ENCODE peak calls at places on chromosomes 5 and 9, in ten cellular contexts. X is heart right ventricle; Y is RWPE2; U is naive thymus-derived CD4-positive, alpha-beta T cell; I is neural progenitor cell; S is uterus; A is body of pancreas; T is CD8-positive, alpha-beta memory T cell; L is PC-3; N is aorta. F is an unnamed sample. For H3K4me1 and H3K27me3, the result is how much of the 10 kb centered on the place peaks cover.

GRCh38 chr5:163705983-163706771 is 200.8 kb downstream of the MAT2B start:
- DNase-seq in X (no peak), Y (no peak), U (no peak), I (no peak), S (no peak), A (no peak), T (no peak), L (no peak), N (no peak), F (peak)

GRCh38 chr5:42157215-42157614 is 232.1 kb downstream of the FBXO4 start:
- DNase-seq in X (no peak), Y (no peak), U (no peak), I (no peak), S (no peak), A (no peak), T (no peak), L (peak), N (no peak), F (no peak)

GRCh38 chr5:75568202-75568601 is 43.1 kb upstream of the ANKDD1B start:
- DNase-seq in X (no peak), Y (no peak), U (no peak), I (no peak), S (no peak), A (no peak), T (no peak), L (no peak), N (no peak), F (no peak)

GRCh38 chr9:8727191-8727590 is 927.6 kb upstream of the DMAC1 start:
- DNase-seq in X (no peak), Y (no peak), U (no peak), I (peak), S (no peak), A (no peak), T (no peak), L (no peak), N (no peak), F (no peak)

GRCh38 chr5:142317673-142318261 is 7.1 kb downstream of the SPRY4 start:
- DNase-seq in X (no peak), Y (no peak), U (no peak), I (no peak), S (no peak), A (no peak), T (no peak), L (no peak), N (no peak), F (no peak)

GRCh38 chr9:98248737-98249474 is 6.5 kb downstream of the TBC1D2 start:
- DNase-seq in X (peak), Y (peak), U (no peak), I (no peak), S (no peak), A (peak), T (no peak), L (peak), N (peak), F (peak)

GRCh38 chr5:148820778-148821395 is 5.5 kb upstream of the ADRB2 start:
- DNase-seq in X (no peak), Y (no peak), U (peak), I (peak), S (no peak), A (peak), T (peak), L (peak), N (no peak), F (no peak)

GRCh38 chr9:20382460-20383071 is 239.7 kb downstream of the MLLT3 start:
- DNase-seq in X (no peak), Y (no peak), U (no peak), I (no peak), S (no peak), A (no peak), T (no peak), L (peak), N (no peak), F (peak)

GRCh38 chr9:93143830-93144530 is 9.9 kb upstream of the NINJ1 start:
- DNase-seq in X (no peak), Y (no peak), U (peak), I (no peak), S (no peak), A (no peak), T (peak), L (no peak), N (peak), F (no peak)

GRCh38 chr9:136625101-136626065 is 37.3 kb upstream of the EGFL7 start:
- DNase-seq in X (peak), Y (no peak), U (no peak), I (peak), S (peak), A (peak), T (no peak), L (peak), N (peak), F (peak)

GRCh38 chr5:149288437-149288836 is 16.8 kb downstream of the AFAP1L1 start:
- DNase-seq in X (peak), Y (no peak), U (no peak), I (no peak), S (no peak), A (no peak), T (no peak), L (no peak), N (no peak), F (no peak)

GRCh38 chr9:127910613-127911205 is 6.1 kb downstream of the ST6GALNAC4 start:
- DNase-seq in X (no peak), Y (no peak), U (no peak), I (no peak), S (no peak), A (no peak), T (no peak), L (no peak), N (no peak), F (no peak)

GRCh38 chr9:137315581-137316011 is 13.5 kb upstream of the NRARP start:
- DNase-seq in X (no peak), Y (no peak), U (no peak), I (no peak), S (no peak), A (no peak), T (no peak), L (no peak), N (no peak), F (no peak)

GRCh38 chr9:97507585-97507984 is 6.1 kb downstream of the TMOD1 start:
- DNase-seq in X (no peak), Y (no peak), U (no peak), I (no peak), S (no peak), A (no peak), T (no peak), L (no peak), N (no peak), F (no peak)

GRCh38 chr9:96139592-96140251 is 162.3 kb downstream of the HSD17B3 start:
- DNase-seq in X (no peak), Y (no peak), U (no peak), I (no peak), S (peak), A (peak), T (no peak), L (peak), N (peak), F (peak)

GRCh38 chr9:15277400-15278137 is 29.4 kb downstream of the TTC39B start:
- DNase-seq in X (no peak), Y (no peak), U (peak), I (peak), S (no peak), A (no peak), T (peak), L (peak), N (no peak), F (no peak)

GRCh38 chr5:141617128-141617527 is 1.7 kb downstream of the DIAPH1 start:
- DNase-seq in X (no peak), Y (no peak), U (no peak), I (no peak), S (no peak), A (no peak), T (no peak), L (no peak), N (no peak), F (no peak)

GRCh38 chr5:82594097-82594496 is 315.9 kb upstream of the RPS23 start:
- DNase-seq in X (no peak), Y (no peak), U (no peak), I (no peak), S (no peak), A (no peak), T (no peak), L (peak), N (no peak), F (no peak)

GRCh38 chr9:111095423-111095822 is 57.2 kb upstream of the LPAR1 start:
- DNase-seq in X (no peak), Y (no peak), U (no peak), I (no peak), S (peak), A (no peak), T (no peak), L (no peak), N (no peak), F (no peak)

GRCh38 chr5:127097288-127097687 is 24.0 kb upstream of the C5orf63 start:
- DNase-seq in X (no peak), Y (no peak), U (no peak), I (no peak), S (no peak), A (no peak), T (no peak), L (no peak), N (no peak), F (no peak)

GRCh38 chr5:128546658-128547281 is 8.7 kb upstream of the FBN2 start:
- DNase-seq in X (no peak), Y (no peak), U (no peak), I (no peak), S (no peak), A (no peak), T (no peak), L (peak), N (no peak), F (peak)

GRCh38 chr5:134132372-134133212 is 18.1 kb downstream of the TCF7 start:
- DNase-seq in X (no peak), Y (peak), U (peak), I (no peak), S (no peak), A (no peak), T (peak), L (no peak), N (peak), F (no peak)

GRCh38 chr5:126525630-126526245 is 69.3 kb downstream of the ALDH7A1 start:
- DNase-seq in X (peak), Y (no peak), U (no peak), I (peak), S (peak), A (peak), T (no peak), L (no peak), N (peak), F (peak)

GRCh38 chr5:101720033-101720432 is 576.1 kb downstream of the SLCO4C1 start:
- DNase-seq in X (no peak), Y (no peak), U (no peak), I (no peak), S (no peak), A (no peak), T (no peak), L (no peak), N (no peak), F (peak)

GRCh38 chr9:112332977-112333638 is at the start of gene PTBP3:
- DNase-seq in X (peak), Y (peak), U (peak), I (peak), S (peak), A (peak), T (peak), L (peak), N (peak), F (peak)

GRCh38 chr9:32970554-32970953 is 30.9 kb downstream of the APTX start:
- DNase-seq in X (no peak), Y (no peak), U (no peak), I (no peak), S (no peak), A (no peak), T (no peak), L (no peak), N (no peak), F (no peak)

GRCh38 chr5:78526049-78526525 is 122.5 kb downstream of the LHFPL2 start:
- DNase-seq in X (no peak), Y (no peak), U (no peak), I (no peak), S (no peak), A (no peak), T (no peak), L (peak), N (no peak), F (peak)

GRCh38 chr9:87894998-87895625 is 12.4 kb downstream of the SPATA31E1 start:
- DNase-seq in X (no peak), Y (no peak), U (no peak), I (no peak), S (no peak), A (no peak), T (no peak), L (peak), N (no peak), F (no peak)

GRCh38 chr5:1473746-1474145 is 28.5 kb upstream of the SLC6A3 start:
- DNase-seq in X (no peak), Y (no peak), U (no peak), I (no peak), S (no peak), A (no peak), T (no peak), L (no peak), N (peak), F (no peak)

GRCh38 chr5:137617806-137618205 is 118.1 kb downstream of the KLHL3 start:
- DNase-seq in X (no peak), Y (no peak), U (no peak), I (no peak), S (no peak), A (no peak), T (no peak), L (peak), N (no peak), F (no peak)
- H3K4me1 ChIP-seq in X (under half), Y (under half), U (under half), I (under half), S (under half), A (under half), T (under half), L (under half), N (under half), F (under half)

GRCh38 chr9:89779816-89780215 is 175.0 kb downstream of the GADD45G start:
- DNase-seq in X (no peak), Y (no peak), U (no peak), I (no peak), S (no peak), A (no peak), T (no peak), L (no peak), N (no peak), F (no peak)
- H3K27me3 ChIP-seq in X (under half), Y (under half), U (under half), I (under half), S (under half), A (under half), T (under half), L (half or more), N (under half), F (under half)

GRCh38 chr9:71758785-71759184 is 9.5 kb downstream of the CEMIP2 start:
- DNase-seq in X (no peak), Y (no peak), U (no peak), I (no peak), S (no peak), A (peak), T (no peak), L (peak), N (no peak), F (no peak)
- H3K4me1 ChIP-seq in X (under half), Y (half or more), U (under half), I (half or more), S (under half), A (half or more), T (half or more), L (under half), N (under half), F (under half)

GRCh38 chr9:38689678-38690077 is 30.3 kb downstream of the FAM240B start:
- DNase-seq in X (no peak), Y (no peak), U (no peak), I (peak), S (peak), A (no peak), T (no peak), L (no peak), N (no peak), F (no peak)
- H3K27me3 ChIP-seq in X (under half), Y (under half), U (under half), I (under half), S (under half), A (under half), T (under half), L (under half), N (under half), F (under half)

GRCh38 chr9:130198501-130199179 is 26.4 kb downstream of the NCS1 start:
- DNase-seq in X (no peak), Y (no peak), U (no peak), I (no peak), S (no peak), A (peak), T (no peak), L (no peak), N (no peak), F (no peak)

GRCh38 chr9:130197888-130198287 is 25.7 kb downstream of the NCS1 start:
- DNase-seq in X (no peak), Y (no peak), U (no peak), I (no peak), S (no peak), A (no peak), T (no peak), L (no peak), N (no peak), F (no peak)

GRCh38 chr9:130195638-130196037 is 23.4 kb downstream of the NCS1 start:
- DNase-seq in X (no peak), Y (no peak), U (no peak), I (no peak), S (no peak), A (no peak), T (no peak), L (no peak), N (no peak), F (no peak)

GRCh38 chr9:130197386-130197785 is 25.2 kb downstream of the NCS1 start:
- DNase-seq in X (no peak), Y (no peak), U (no peak), I (no peak), S (no peak), A (no peak), T (no peak), L (no peak), N (no peak), F (no peak)

DNA sequence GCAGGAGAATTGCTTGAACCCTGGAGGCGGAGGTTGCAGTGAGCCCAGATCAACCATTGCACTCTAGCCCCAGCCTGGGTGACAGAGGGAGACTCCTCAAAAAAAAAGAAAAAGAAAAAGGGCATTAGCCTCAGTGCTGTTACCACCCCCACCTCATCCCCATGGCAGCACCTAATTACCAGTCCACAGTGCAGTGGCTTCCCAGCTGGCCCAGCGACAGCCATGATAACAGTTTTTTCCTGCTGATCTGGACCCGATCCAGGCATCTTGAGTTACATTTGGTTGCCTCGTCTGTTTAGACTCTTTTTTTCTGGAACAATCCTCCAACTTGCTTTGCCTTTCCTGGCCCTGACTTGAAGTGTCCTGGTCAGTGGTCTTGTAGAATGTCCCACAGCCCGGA is 24.4 kb downstream of the NCS1 start:
- DNase-seq in X (no peak), Y (no peak), U (no peak), I (no peak), S (no peak), A (peak), T (no peak), L (no peak), N (no peak), F (no peak)
- H3K4me1 ChIP-seq in X (under half), Y (under half), U (under half), I (under half), S (under half), A (under half), T (under half), L (under half), N (under half), F (under half)

GRCh38 chr9:124489974-124490373 is 17.2 kb downstream of the NR5A1 start:
- DNase-seq in X (no peak), Y (no peak), U (no peak), I (no peak), S (no peak), A (no peak), T (no peak), L (no peak), N (no peak), F (no peak)

GRCh38 chr9:124492818-124493217 is 14.4 kb downstream of the NR5A1 start:
- DNase-seq in X (no peak), Y (no peak), U (no peak), I (no peak), S (no peak), A (no peak), T (no peak), L (no peak), N (no peak), F (no peak)

GRCh38 chr9:124493218-124493617 is 14.0 kb downstream of the NR5A1 start:
- DNase-seq in X (no peak), Y (no peak), U (no peak), I (no peak), S (no peak), A (no peak), T (no peak), L (no peak), N (no peak), F (no peak)

GRCh38 chr9:124489222-124489621 is 18.0 kb downstream of the NR5A1 start:
- DNase-seq in X (no peak), Y (no peak), U (no peak), I (no peak), S (no peak), A (no peak), T (no peak), L (no peak), N (no peak), F (peak)

DNA sequence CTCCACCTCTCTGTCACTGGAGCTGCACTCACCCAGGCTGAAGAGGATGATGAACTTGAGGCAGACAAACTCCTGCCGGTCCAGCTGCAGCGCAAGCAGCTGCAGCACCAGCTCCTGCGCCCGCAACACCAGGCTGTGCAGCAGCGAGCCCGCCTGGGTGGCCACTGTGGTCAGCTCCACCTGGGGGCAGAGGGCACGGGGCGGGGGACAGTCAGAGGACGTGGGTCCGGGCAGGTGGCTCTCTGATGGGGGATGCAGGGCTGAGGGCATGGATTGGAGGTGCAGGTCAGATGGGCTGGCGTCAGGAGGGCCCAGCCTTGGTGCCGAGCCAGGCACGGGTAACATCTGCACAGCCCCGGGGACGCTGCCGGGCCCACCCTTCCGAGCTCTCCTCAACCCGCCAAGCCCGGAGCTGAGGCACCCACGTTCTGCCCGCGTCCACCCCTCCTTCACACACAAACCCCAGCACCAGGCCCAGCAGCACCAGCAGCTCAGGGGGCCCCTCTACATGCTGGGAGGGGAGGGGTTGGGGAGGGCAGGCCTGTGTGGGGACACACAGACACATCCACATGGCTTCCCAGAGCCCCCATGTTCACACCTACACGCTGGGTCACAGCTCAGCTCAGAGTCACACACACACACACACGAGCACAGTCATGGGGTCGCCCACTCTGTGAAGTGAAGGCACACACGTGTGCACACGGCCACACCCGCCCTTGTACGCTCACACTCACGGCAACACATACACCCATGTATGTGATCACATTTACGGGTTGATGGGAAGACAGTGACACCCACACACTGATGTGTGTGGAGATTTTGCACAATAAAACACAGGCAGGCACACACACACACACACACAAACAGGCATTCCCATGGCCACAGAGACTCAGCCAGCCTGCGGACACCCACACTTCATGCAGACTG is 15.9 kb downstream of the NR5A1 start:
- DNase-seq in X (no peak), Y (no peak), U (no peak), I (no peak), S (no peak), A (no peak), T (no peak), L (no peak), N (no peak), F (no peak)
- H3K27me3 ChIP-seq in X (under half), Y (under half), U (under half), I (under half), S (under half), A (under half), T (under half), L (under half), N (under half), F (half or more)

GRCh38 chr9:21813575-21814473 is 11.4 kb downstream of the MTAP start:
- DNase-seq in X (peak), Y (no peak), U (peak), I (peak), S (peak), A (peak), T (peak), L (peak), N (no peak), F (peak)
- H3K4me1 ChIP-seq in X (under half), Y (under half), U (under half), I (under half), S (under half), A (under half), T (under half), L (under half), N (under half), F (under half)

GRCh38 chr5:62369039-62369438 is 34.7 kb downstream of the DIMT1 start:
- DNase-seq in X (no peak), Y (no peak), U (no peak), I (no peak), S (no peak), A (no peak), T (no peak), L (no peak), N (no peak), F (no peak)
- H3K27me3 ChIP-seq in X (under half), Y (under half), U (under half), I (under half), S (under half), A (under half), T (under half), L (under half), N (under half), F (under half)

F was measured in foreskin keratinocyte.